ENCODE peak calls at places on chromosomes 11 and 22, in eight cellular contexts. One of them, this sample, is unnamed.

GRCh38 chr22:45318558-45319318 is 9.0 kb downstream of the FAM118A start:
- DNase-seq in suprapubic skin: no peak
- DNase-seq in NB4: peak
- DNase-seq in upper lobe of right lung: no peak
- DNase-seq in fibroblast of mammary gland: peak
- DNase-seq in endothelial cell: no peak
- DNase-seq in fibroblast of villous mesenchyme: peak
- DNase-seq in testis: no peak
- DNase-seq in this sample: no peak

GRCh38 chr11:293293-293851 is 4.4 kb downstream of the PGGHG start:
- DNase-seq in suprapubic skin: no peak
- DNase-seq in NB4: no peak
- DNase-seq in upper lobe of right lung: peak
- DNase-seq in fibroblast of mammary gland: no peak
- DNase-seq in endothelial cell: no peak
- DNase-seq in fibroblast of villous mesenchyme: no peak
- DNase-seq in testis: no peak
- DNase-seq in this sample: no peak

GRCh38 chr22:37822079-37822833 is 926 bp upstream of the GALR3 start:
- DNase-seq in suprapubic skin: no peak
- DNase-seq in NB4: no peak
- DNase-seq in upper lobe of right lung: no peak
- DNase-seq in fibroblast of mammary gland: no peak
- DNase-seq in endothelial cell: no peak
- DNase-seq in fibroblast of villous mesenchyme: no peak
- DNase-seq in testis: no peak
- DNase-seq in this sample: no peak

GRCh38 chr11:82927264-82927880 is 25.8 kb downstream of the DDIAS start:
- DNase-seq in suprapubic skin: no peak
- DNase-seq in NB4: peak
- DNase-seq in upper lobe of right lung: no peak
- DNase-seq in fibroblast of mammary gland: peak
- DNase-seq in endothelial cell: no peak
- DNase-seq in fibroblast of villous mesenchyme: peak
- DNase-seq in testis: no peak
- DNase-seq in this sample: no peak

GRCh38 chr11:96356837-96357236 is 13.8 kb upstream of the MAML2 start:
- DNase-seq in suprapubic skin: no peak
- DNase-seq in NB4: no peak
- DNase-seq in upper lobe of right lung: no peak
- DNase-seq in fibroblast of mammary gland: no peak
- DNase-seq in endothelial cell: no peak
- DNase-seq in fibroblast of villous mesenchyme: no peak
- DNase-seq in testis: no peak
- DNase-seq in this sample: no peak

GRCh38 chr11:11772865-11773515 is 68.8 kb upstream of the USP47 start:
- DNase-seq in suprapubic skin: no peak
- DNase-seq in NB4: no peak
- DNase-seq in upper lobe of right lung: no peak
- DNase-seq in fibroblast of mammary gland: no peak
- DNase-seq in endothelial cell: no peak
- DNase-seq in fibroblast of villous mesenchyme: no peak
- DNase-seq in testis: no peak
- DNase-seq in this sample: no peak

GRCh38 chr11:45058344-45058743 is 88.1 kb upstream of the PRDM11 start:
- DNase-seq in suprapubic skin: no peak
- DNase-seq in NB4: no peak
- DNase-seq in upper lobe of right lung: no peak
- DNase-seq in fibroblast of mammary gland: no peak
- DNase-seq in endothelial cell: no peak
- DNase-seq in fibroblast of villous mesenchyme: no peak
- DNase-seq in testis: peak
- DNase-seq in this sample: no peak

GRCh38 chr11:27211370-27212127 is 151.5 kb downstream of the CCDC34 start:
- DNase-seq in suprapubic skin: no peak
- DNase-seq in NB4: peak
- DNase-seq in upper lobe of right lung: no peak
- DNase-seq in fibroblast of mammary gland: no peak
- DNase-seq in endothelial cell: no peak
- DNase-seq in fibroblast of villous mesenchyme: no peak
- DNase-seq in testis: no peak
- DNase-seq in this sample: no peak

GRCh38 chr11:47215366-47215925 is 672 bp downstream of the DDB2 start:
- DNase-seq in suprapubic skin: no peak
- DNase-seq in NB4: no peak
- DNase-seq in upper lobe of right lung: no peak
- DNase-seq in fibroblast of mammary gland: no peak
- DNase-seq in endothelial cell: no peak
- DNase-seq in fibroblast of villous mesenchyme: peak
- DNase-seq in testis: no peak
- DNase-seq in this sample: no peak

GRCh38 chr22:17939579-17939978 is 84.8 kb downstream of the MICAL3 start:
- DNase-seq in suprapubic skin: no peak
- DNase-seq in NB4: no peak
- DNase-seq in upper lobe of right lung: no peak
- DNase-seq in fibroblast of mammary gland: no peak
- DNase-seq in endothelial cell: no peak
- DNase-seq in fibroblast of villous mesenchyme: no peak
- DNase-seq in testis: no peak
- DNase-seq in this sample: no peak

GRCh38 chr22:17942721-17943120 is 81.6 kb downstream of the MICAL3 start:
- DNase-seq in suprapubic skin: no peak
- DNase-seq in NB4: no peak
- DNase-seq in upper lobe of right lung: no peak
- DNase-seq in fibroblast of mammary gland: no peak
- DNase-seq in endothelial cell: no peak
- DNase-seq in fibroblast of villous mesenchyme: no peak
- DNase-seq in testis: no peak
- DNase-seq in this sample: no peak

GRCh38 chr22:17943533-17944204 is 80.7 kb downstream of the MICAL3 start:
- DNase-seq in suprapubic skin: peak
- DNase-seq in NB4: no peak
- DNase-seq in upper lobe of right lung: no peak
- DNase-seq in fibroblast of mammary gland: no peak
- DNase-seq in endothelial cell: no peak
- DNase-seq in fibroblast of villous mesenchyme: no peak
- DNase-seq in testis: no peak
- DNase-seq in this sample: no peak

GRCh38 chr22:17944205-17944725 is 80.1 kb downstream of the MICAL3 start:
- DNase-seq in suprapubic skin: peak
- DNase-seq in NB4: no peak
- DNase-seq in upper lobe of right lung: no peak
- DNase-seq in fibroblast of mammary gland: no peak
- DNase-seq in endothelial cell: no peak
- DNase-seq in fibroblast of villous mesenchyme: no peak
- DNase-seq in testis: no peak
- DNase-seq in this sample: no peak

DNA sequence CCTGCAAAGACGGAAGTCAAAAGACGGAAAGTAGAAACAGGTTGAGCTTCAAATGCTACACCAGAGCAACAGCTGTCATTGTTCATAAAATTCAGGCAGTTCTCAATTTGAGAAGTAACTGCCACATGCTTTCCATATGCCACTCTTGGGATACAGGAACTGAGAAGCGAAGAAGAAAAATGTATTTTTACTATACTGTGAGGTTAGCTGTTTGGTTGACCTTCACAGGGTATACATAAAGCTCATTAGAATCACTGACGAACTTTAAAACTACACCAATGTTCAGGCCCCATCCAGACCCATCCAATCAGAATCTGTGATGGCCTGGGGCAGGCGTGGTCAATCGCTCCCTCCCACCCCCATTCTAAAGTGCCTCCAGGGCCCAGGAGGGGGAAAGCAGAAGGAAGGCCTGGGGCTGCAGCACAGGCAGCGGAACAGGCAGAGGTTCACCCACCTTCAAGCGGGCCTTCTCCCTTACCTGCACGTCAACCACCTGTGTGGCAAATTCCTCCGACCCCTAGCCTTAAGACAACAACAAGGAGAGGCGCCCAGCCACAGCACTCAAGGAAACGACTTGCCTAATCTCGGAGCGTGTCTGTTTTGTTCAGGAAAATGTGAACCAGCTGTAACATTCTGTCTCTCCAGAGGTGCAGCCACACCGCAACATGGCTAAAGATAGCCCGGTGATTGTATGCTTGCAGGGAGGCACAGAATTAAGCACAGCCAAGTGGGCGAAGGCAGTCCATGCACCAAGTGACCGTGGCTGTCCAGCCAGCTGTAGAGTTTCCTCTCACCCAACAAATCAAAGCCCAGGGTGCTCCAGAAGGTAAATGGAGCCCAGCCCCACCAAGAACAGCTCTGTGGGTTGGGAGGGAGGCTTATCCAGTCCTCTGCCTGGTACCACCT is 82.6 kb downstream of the MICAL3 start:
- DNase-seq in suprapubic skin: peak
- DNase-seq in NB4: no peak
- DNase-seq in upper lobe of right lung: no peak
- DNase-seq in fibroblast of mammary gland: no peak
- DNase-seq in endothelial cell: no peak
- DNase-seq in fibroblast of villous mesenchyme: no peak
- DNase-seq in testis: no peak
- DNase-seq in this sample: no peak
- TF ChIP-seq CTCF in suprapubic skin: no peak
- TF ChIP-seq CTCF in NB4: no peak
- TF ChIP-seq CTCF in upper lobe of right lung: no peak
- TF ChIP-seq CTCF in fibroblast of mammary gland: no peak
- TF ChIP-seq CTCF in endothelial cell: no peak
- TF ChIP-seq CTCF in fibroblast of villous mesenchyme: no peak
- TF ChIP-seq CTCF in testis: no peak
- TF ChIP-seq CTCF in this sample: no peak

GRCh38 chr22:43136255-43136654 is 6.9 kb downstream of the MCAT start:
- DNase-seq in suprapubic skin: no peak
- DNase-seq in NB4: peak
- DNase-seq in upper lobe of right lung: no peak
- DNase-seq in fibroblast of mammary gland: peak
- DNase-seq in endothelial cell: peak
- DNase-seq in fibroblast of villous mesenchyme: peak
- DNase-seq in testis: peak
- DNase-seq in this sample: no peak
- TF ChIP-seq CTCF in suprapubic skin: peak
- TF ChIP-seq CTCF in NB4: peak
- TF ChIP-seq CTCF in upper lobe of right lung: peak
- TF ChIP-seq CTCF in fibroblast of mammary gland: peak
- TF ChIP-seq CTCF in endothelial cell: peak
- TF ChIP-seq CTCF in fibroblast of villous mesenchyme: peak
- TF ChIP-seq CTCF in testis: no peak
- TF ChIP-seq CTCF in this sample: peak

GRCh38 chr11:102494216-102494615 is 36.3 kb downstream of the MMP7 start:
- DNase-seq in suprapubic skin: no peak
- DNase-seq in NB4: no peak
- DNase-seq in upper lobe of right lung: no peak
- DNase-seq in fibroblast of mammary gland: peak
- DNase-seq in endothelial cell: no peak
- DNase-seq in fibroblast of villous mesenchyme: peak
- DNase-seq in testis: no peak
- DNase-seq in this sample: no peak

GRCh38 chr11:102493524-102493923 is 37.0 kb downstream of the MMP7 start:
- DNase-seq in suprapubic skin: no peak
- DNase-seq in NB4: no peak
- DNase-seq in upper lobe of right lung: no peak
- DNase-seq in fibroblast of mammary gland: no peak
- DNase-seq in endothelial cell: no peak
- DNase-seq in fibroblast of villous mesenchyme: no peak
- DNase-seq in testis: no peak
- DNase-seq in this sample: no peak

GRCh38 chr11:102491969-102492368 is 38.6 kb downstream of the MMP7 start:
- DNase-seq in suprapubic skin: no peak
- DNase-seq in NB4: no peak
- DNase-seq in upper lobe of right lung: no peak
- DNase-seq in fibroblast of mammary gland: no peak
- DNase-seq in endothelial cell: no peak
- DNase-seq in fibroblast of villous mesenchyme: no peak
- DNase-seq in testis: no peak
- DNase-seq in this sample: no peak

GRCh38 chr11:102497061-102497460 is 33.5 kb downstream of the MMP7 start:
- DNase-seq in suprapubic skin: no peak
- DNase-seq in NB4: no peak
- DNase-seq in upper lobe of right lung: no peak
- DNase-seq in fibroblast of mammary gland: peak
- DNase-seq in endothelial cell: no peak
- DNase-seq in fibroblast of villous mesenchyme: peak
- DNase-seq in testis: no peak
- DNase-seq in this sample: no peak

GRCh38 chr11:102495161-102496042 is 35.1 kb downstream of the MMP7 start:
- DNase-seq in suprapubic skin: no peak
- DNase-seq in NB4: peak
- DNase-seq in upper lobe of right lung: no peak
- DNase-seq in fibroblast of mammary gland: peak
- DNase-seq in endothelial cell: peak
- DNase-seq in fibroblast of villous mesenchyme: peak
- DNase-seq in testis: peak
- DNase-seq in this sample: no peak
- TF ChIP-seq CTCF in suprapubic skin: peak
- TF ChIP-seq CTCF in NB4: peak
- TF ChIP-seq CTCF in upper lobe of right lung: peak
- TF ChIP-seq CTCF in fibroblast of mammary gland: peak
- TF ChIP-seq CTCF in endothelial cell: peak
- TF ChIP-seq CTCF in fibroblast of villous mesenchyme: peak
- TF ChIP-seq CTCF in testis: peak
- TF ChIP-seq CTCF in this sample: peak

GRCh38 chr11:32450372-32450771 is 15.0 kb upstream of the WT1 start:
- DNase-seq in suprapubic skin: no peak
- DNase-seq in NB4: no peak
- DNase-seq in upper lobe of right lung: no peak
- DNase-seq in fibroblast of mammary gland: no peak
- DNase-seq in endothelial cell: no peak
- DNase-seq in fibroblast of villous mesenchyme: no peak
- DNase-seq in testis: no peak
- DNase-seq in this sample: no peak

GRCh38 chr11:32451808-32452207 is 16.5 kb upstream of the WT1 start:
- DNase-seq in suprapubic skin: no peak
- DNase-seq in NB4: no peak
- DNase-seq in upper lobe of right lung: no peak
- DNase-seq in fibroblast of mammary gland: peak
- DNase-seq in endothelial cell: no peak
- DNase-seq in fibroblast of villous mesenchyme: no peak
- DNase-seq in testis: peak
- DNase-seq in this sample: no peak

GRCh38 chr11:32447252-32447651 is 11.9 kb upstream of the WT1 start:
- DNase-seq in suprapubic skin: no peak
- DNase-seq in NB4: no peak
- DNase-seq in upper lobe of right lung: no peak
- DNase-seq in fibroblast of mammary gland: no peak
- DNase-seq in endothelial cell: no peak
- DNase-seq in fibroblast of villous mesenchyme: no peak
- DNase-seq in testis: no peak
- DNase-seq in this sample: no peak

GRCh38 chr11:32446227-32446626 is 10.9 kb upstream of the WT1 start:
- DNase-seq in suprapubic skin: no peak
- DNase-seq in NB4: no peak
- DNase-seq in upper lobe of right lung: no peak
- DNase-seq in fibroblast of mammary gland: no peak
- DNase-seq in endothelial cell: no peak
- DNase-seq in fibroblast of villous mesenchyme: peak
- DNase-seq in testis: no peak
- DNase-seq in this sample: no peak

DNA sequence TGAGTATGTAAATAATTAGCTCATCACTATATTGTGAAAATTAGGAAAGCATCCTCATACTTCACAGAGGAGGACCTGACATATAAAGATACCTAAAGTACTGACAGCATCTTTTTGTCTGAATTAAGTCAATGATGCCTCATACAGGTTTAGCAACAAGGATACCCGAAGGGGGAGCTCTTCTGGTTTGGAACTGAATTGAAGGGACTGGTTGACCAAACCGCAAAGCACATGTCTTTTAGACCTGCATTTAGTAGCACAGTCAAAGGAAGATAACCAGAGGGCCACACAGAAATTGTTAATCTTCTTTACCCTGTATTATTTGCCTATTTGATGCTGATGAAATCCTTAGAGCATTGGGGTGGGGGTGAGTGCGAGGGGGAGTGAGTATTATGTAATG is 12.9 kb upstream of the WT1 start:
- DNase-seq in suprapubic skin: no peak
- DNase-seq in NB4: peak
- DNase-seq in upper lobe of right lung: no peak
- DNase-seq in fibroblast of mammary gland: peak
- DNase-seq in endothelial cell: peak
- DNase-seq in fibroblast of villous mesenchyme: peak
- DNase-seq in testis: no peak
- DNase-seq in this sample: no peak
- TF ChIP-seq CTCF in suprapubic skin: no peak
- TF ChIP-seq CTCF in NB4: peak
- TF ChIP-seq CTCF in upper lobe of right lung: no peak
- TF ChIP-seq CTCF in fibroblast of mammary gland: peak
- TF ChIP-seq CTCF in endothelial cell: no peak
- TF ChIP-seq CTCF in fibroblast of villous mesenchyme: peak
- TF ChIP-seq CTCF in testis: no peak
- TF ChIP-seq CTCF in this sample: peak